ENCODE peak calls at places on chromosomes 16 and 17, in five cellular contexts. R is GM23248, P is IMR-90, O is neuronal stem cell, C is mammary epithelial cell. B is an unnamed sample.
A peak's percentile ranks its signal among the peaks of the same experiment; 100 is the strongest.

GRCh38 chr16:75758215-75758614 is 31.9 kb upstream of the CPHXL start:
- DNase-seq in R (peak; percentile 29), P (peak; percentile 19), O (no peak), C (no peak), B (peak; percentile 8)

GRCh38 chr17:56260421-56260820 is 107.1 kb downstream of the ANKFN1 start:
- DNase-seq in R (peak; percentile 77), P (no peak), O (no peak), C (no peak), B (peak; percentile 56)

GRCh38 chr16:78444-79145 is 570 bp downstream of the MPG start:
- DNase-seq in R (peak; percentile 85), P (peak; percentile 52), O (no peak), C (no peak), B (peak; percentile 79)

GRCh38 chr16:74770826-74771526 is 3.6 kb downstream of the FA2H start:
- DNase-seq in R (no peak), P (no peak), O (no peak), C (no peak), B (no peak)

GRCh38 chr17:32658470-32659418 is 172.0 kb downstream of the CDK5R1 start:
- DNase-seq in R (no peak), P (no peak), O (peak; percentile 8), C (no peak), B (no peak)

GRCh38 chr16:86089341-86089900 is 190.5 kb downstream of the IRF8 start:
- DNase-seq in R (no peak), P (no peak), O (no peak), C (no peak), B (no peak)

GRCh38 chr16:50994995-50995394 is 156.1 kb downstream of the SALL1 start:
- DNase-seq in R (no peak), P (no peak), O (no peak), C (no peak), B (no peak)

GRCh38 chr16:6297666-6298435 is 1034.8 kb upstream of the RBFOX1 start:
- DNase-seq in R (no peak), P (no peak), O (no peak), C (no peak), B (no peak)

GRCh38 chr16:22848451-22848850 is 34.5 kb downstream of the HS3ST2 start:
- DNase-seq in R (no peak), P (no peak), O (no peak), C (peak; percentile 51), B (no peak)

GRCh38 chr17:15456972-15457722 is 10.3 kb downstream of the CDRT4 start:
- DNase-seq in R (peak; percentile 87), P (peak; percentile 84), O (no peak), C (no peak), B (peak; percentile 90)

GRCh38 chr17:75147878-75148546 is 6.3 kb downstream of the JPT1 start:
- DNase-seq in R (no peak), P (no peak), O (no peak), C (no peak), B (no peak)

GRCh38 chr17:78797691-78798585 is 15.9 kb upstream of the CYTH1 start:
- DNase-seq in R (peak; percentile 75), P (no peak), O (no peak), C (no peak), B (no peak)

GRCh38 chr16:67547423-67548264 is 14.7 kb upstream of the CTCF start:
- DNase-seq in R (no peak), P (no peak), O (no peak), C (no peak), B (no peak)

GRCh38 chr16:51849715-51850114 is 697.2 kb downstream of the TOX3 start:
- DNase-seq in R (no peak), P (no peak), O (no peak), C (no peak), B (no peak)

GRCh38 chr16:69182730-69183416 is 4.1 kb upstream of the SNTB2 start:
- DNase-seq in R (no peak), P (no peak), O (no peak), C (peak; percentile 44), B (no peak)

GRCh38 chr16:83675136-83675535 is 132.6 kb upstream of the HSBP1 start:
- DNase-seq in R (no peak), P (peak; percentile 7), O (peak; percentile 26), C (no peak), B (no peak)

GRCh38 chr17:67800495-67800928 is 24.8 kb upstream of the BPTF start:
- DNase-seq in R (peak; percentile 87), P (peak; percentile 75), O (peak; percentile 50), C (peak; percentile 53), B (peak; percentile 79)

GRCh38 chr17:5049314-5049819 is 14.1 kb upstream of the SLC52A1 start:
- DNase-seq in R (no peak), P (no peak), O (no peak), C (no peak), B (peak; percentile 32)

GRCh38 chr16:75043175-75043937 is 44.5 kb downstream of the ZNRF1 start:
- DNase-seq in R (no peak), P (no peak), O (no peak), C (no peak), B (peak; percentile 29)

GRCh38 chr16:30609002-30609927 is 924 bp downstream of the ZNF689 start:
- DNase-seq in R (peak; percentile 64), P (peak; percentile 23), O (no peak), C (no peak), B (no peak)

GRCh38 chr16:10897134-10897533 is 20.1 kb downstream of the CIITA start:
- DNase-seq in R (no peak), P (no peak), O (no peak), C (no peak), B (no peak)

GRCh38 chr17:58317421-58318064 is 11.1 kb downstream of the TSPOAP1 start:
- DNase-seq in R (peak; percentile 78), P (peak; percentile 75), O (no peak), C (peak; percentile 90), B (peak; percentile 47)

GRCh38 chr16:921321-921905 is 49.4 kb downstream of the LMF1 start:
- DNase-seq in R (no peak), P (no peak), O (no peak), C (no peak), B (no peak)

GRCh38 chr16:89315271-89315670 is 97.8 kb downstream of the ZNF778 start:
- DNase-seq in R (no peak), P (no peak), O (no peak), C (no peak), B (no peak)
- H3K4me1 ChIP-seq in R (peaks cover 41% of the 10 kb centered on the region), P (peaks cover 42% of the 10 kb centered on the region), O (peaks cover 3% of the 10 kb centered on the region), C (peaks cover 64% of the 10 kb centered on the region), B (peaks cover 26% of the 10 kb centered on the region)

GRCh38 chr16:2465653-2466415 is 5.3 kb upstream of the NTN3 start:
- DNase-seq in R (peak; percentile 34), P (no peak), O (no peak), C (no peak), B (no peak)
- H3K9ac ChIP-seq in R (no peak overlapping the region), P (no peak overlapping the region), O (no peak overlapping the region), C (no peak overlapping the region), B (no peak overlapping the region)

GRCh38 chr16:70736454-70737376 is 50.9 kb upstream of the MTSS2 start:
- DNase-seq in R (peak; percentile 38), P (peak; percentile 34), O (no peak), C (no peak), B (peak; percentile 17)
- H3K4me1 ChIP-seq in R (peaks cover 52% of the 10 kb centered on the region), P (peaks cover 57% of the 10 kb centered on the region), O (peaks cover 21% of the 10 kb centered on the region), C (peaks cover 38% of the 10 kb centered on the region), B (peaks cover 43% of the 10 kb centered on the region)

GRCh38 chr17:59498421-59499307 is 66.7 kb upstream of the DHX40 start:
- DNase-seq in R (no peak), P (no peak), O (no peak), C (no peak), B (peak; percentile 36)
- H3K9ac ChIP-seq in R (no peak overlapping the region), P (no peak overlapping the region), O (no peak overlapping the region), C (no peak overlapping the region), B (no peak overlapping the region)

GRCh38 chr17:82094931-82095776 is 2.9 kb downstream of the FASN start:
- DNase-seq in R (no peak), P (no peak), O (no peak), C (no peak), B (no peak)
- H3K4me1 ChIP-seq in R (peaks cover 4% of the 10 kb centered on the region), P (peaks cover 13% of the 10 kb centered on the region), O (peaks cover 31% of the 10 kb centered on the region), C (peaks cover 34% of the 10 kb centered on the region), B (peaks cover 18% of the 10 kb centered on the region)

GRCh38 chr16:53433509-53433908 is 762 bp upstream of the RBL2 start:
- DNase-seq in R (no peak), P (no peak), O (no peak), C (peak; percentile 47), B (no peak)
- H3K9ac ChIP-seq in R (peak overlapping the region; percentile 91), P (no peak overlapping the region), O (no peak overlapping the region), C (peak overlapping the region; percentile 65), B (peak overlapping the region; percentile 98)

GRCh38 chr16:3819741-3820724 is 60.5 kb downstream of the CREBBP start:
- DNase-seq in R (peak; percentile 84), P (peak; percentile 97), O (no peak), C (peak; percentile 86), B (peak; percentile 95)

GRCh38 chr16:3822366-3823045 is 58.0 kb downstream of the CREBBP start:
- DNase-seq in R (peak; percentile 85), P (peak; percentile 20), O (no peak), C (no peak), B (no peak)

GRCh38 chr16:3823427-3823826 is 57.1 kb downstream of the CREBBP start:
- DNase-seq in R (no peak), P (no peak), O (no peak), C (no peak), B (no peak)

GRCh38 chr16:3816326-3816725 is 64.2 kb downstream of the CREBBP start:
- DNase-seq in R (no peak), P (no peak), O (peak; percentile 26), C (no peak), B (no peak)

DNA sequence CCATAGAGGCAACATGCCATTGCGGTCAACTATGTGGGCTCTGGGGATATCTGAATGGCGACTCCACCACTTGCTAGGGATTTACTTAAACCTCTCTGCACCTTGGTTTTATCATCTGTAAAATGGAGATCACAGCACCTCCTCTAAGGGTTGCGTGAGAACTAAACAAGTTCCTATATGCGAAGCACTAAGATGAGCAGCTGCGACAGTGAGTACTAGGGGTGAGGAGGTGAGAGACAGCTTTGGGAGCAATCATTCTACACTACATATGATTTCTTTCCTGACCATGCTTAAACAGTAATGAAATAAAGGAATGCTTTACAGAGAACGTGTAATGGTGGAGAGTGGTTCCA is 61.4 kb downstream of the CREBBP start:
- DNase-seq in R (no peak), P (no peak), O (no peak), C (no peak), B (no peak)
- H3K4me1 ChIP-seq in R (peaks cover 50% of the 10 kb centered on the region), P (peaks cover 29% of the 10 kb centered on the region), O (peaks cover 13% of the 10 kb centered on the region), C (peaks cover 25% of the 10 kb centered on the region), B (peaks cover 53% of the 10 kb centered on the region)

B was measured in adipocyte.